ENCODE peak calls at places on chromosomes 5 and 9, in seven cellular contexts. One of them, this sample, is unnamed.
A peak's percentile ranks its signal among the peaks of the same experiment; 100 is the strongest.

GRCh38 chr9:128325629-128326028 is 3.0 kb downstream of the COQ4 start:
- DNase-seq in astrocyte: no peak
- DNase-seq in keratinocyte: no peak
- DNase-seq in mesendoderm: no peak
- DNase-seq in trophoblast cell: no peak
- DNase-seq in hepatocyte: no peak
- DNase-seq in endothelial cell of umbilical vein: no peak
- DNase-seq in this sample: no peak

GRCh38 chr9:73773896-73774295 is 622.2 kb downstream of the ANXA1 start:
- DNase-seq in astrocyte: peak; percentile 10
- DNase-seq in keratinocyte: no peak
- DNase-seq in mesendoderm: no peak
- DNase-seq in trophoblast cell: no peak
- DNase-seq in hepatocyte: no peak
- DNase-seq in endothelial cell of umbilical vein: no peak
- DNase-seq in this sample: no peak

GRCh38 chr5:139657363-139658321 is 9.5 kb downstream of the CXXC5 start:
- DNase-seq in astrocyte: peak; percentile 82
- DNase-seq in keratinocyte: no peak
- DNase-seq in mesendoderm: no peak
- DNase-seq in trophoblast cell: peak; percentile 48
- DNase-seq in hepatocyte: no peak
- DNase-seq in endothelial cell of umbilical vein: no peak
- DNase-seq in this sample: peak; percentile 51

GRCh38 chr9:124780757-124781151 is 3.8 kb downstream of the OLFML2A start:
- DNase-seq in astrocyte: no peak
- DNase-seq in keratinocyte: no peak
- DNase-seq in mesendoderm: no peak
- DNase-seq in trophoblast cell: no peak
- DNase-seq in hepatocyte: no peak
- DNase-seq in endothelial cell of umbilical vein: no peak
- DNase-seq in this sample: no peak

GRCh38 chr5:43000198-43000840 is 39.8 kb downstream of the ANXA2R start:
- DNase-seq in astrocyte: peak; percentile 60
- DNase-seq in keratinocyte: no peak
- DNase-seq in mesendoderm: peak; percentile 81
- DNase-seq in trophoblast cell: peak; percentile 78
- DNase-seq in hepatocyte: peak; percentile 57
- DNase-seq in endothelial cell of umbilical vein: no peak
- DNase-seq in this sample: peak; percentile 69

GRCh38 chr5:141192110-141192725 is at the start of gene PCDHB10:
- DNase-seq in astrocyte: no peak
- DNase-seq in keratinocyte: no peak
- DNase-seq in mesendoderm: peak; percentile 78
- DNase-seq in trophoblast cell: peak; percentile 21
- DNase-seq in hepatocyte: peak; percentile 28
- DNase-seq in endothelial cell of umbilical vein: peak; percentile 43
- DNase-seq in this sample: peak; percentile 19

GRCh38 chr5:39759696-39760095 is 334.9 kb upstream of the DAB2 start:
- DNase-seq in astrocyte: no peak
- DNase-seq in keratinocyte: no peak
- DNase-seq in mesendoderm: no peak
- DNase-seq in trophoblast cell: no peak
- DNase-seq in hepatocyte: no peak
- DNase-seq in endothelial cell of umbilical vein: no peak
- DNase-seq in this sample: no peak

GRCh38 chr9:33024966-33025571 is at the start of gene DNAJA1:
- DNase-seq in astrocyte: peak; percentile 79
- DNase-seq in keratinocyte: no peak
- DNase-seq in mesendoderm: peak; percentile 96
- DNase-seq in trophoblast cell: peak; percentile 98
- DNase-seq in hepatocyte: peak; percentile 98
- DNase-seq in endothelial cell of umbilical vein: peak; percentile 92
- DNase-seq in this sample: peak; percentile 89

GRCh38 chr9:123925820-123926219 is 4.1 kb downstream of the DENND1A start:
- DNase-seq in astrocyte: no peak
- DNase-seq in keratinocyte: no peak
- DNase-seq in mesendoderm: no peak
- DNase-seq in trophoblast cell: peak; percentile 79
- DNase-seq in hepatocyte: no peak
- DNase-seq in endothelial cell of umbilical vein: no peak
- DNase-seq in this sample: no peak

GRCh38 chr5:173527671-173528070 is 88.8 kb downstream of the BOD1 start:
- DNase-seq in astrocyte: no peak
- DNase-seq in keratinocyte: no peak
- DNase-seq in mesendoderm: no peak
- DNase-seq in trophoblast cell: no peak
- DNase-seq in hepatocyte: no peak
- DNase-seq in endothelial cell of umbilical vein: no peak
- DNase-seq in this sample: no peak

GRCh38 chr5:162068412-162068811 is 839 bp downstream of the GABRG2 start:
- DNase-seq in astrocyte: no peak
- DNase-seq in keratinocyte: no peak
- DNase-seq in mesendoderm: peak; percentile 97
- DNase-seq in trophoblast cell: peak; percentile 75
- DNase-seq in hepatocyte: peak; percentile 83
- DNase-seq in endothelial cell of umbilical vein: no peak
- DNase-seq in this sample: peak; percentile 34

GRCh38 chr5:80754900-80755299 is 100.1 kb upstream of the DHFR start:
- DNase-seq in astrocyte: peak; percentile 63
- DNase-seq in keratinocyte: no peak
- DNase-seq in mesendoderm: no peak
- DNase-seq in trophoblast cell: no peak
- DNase-seq in hepatocyte: no peak
- DNase-seq in endothelial cell of umbilical vein: no peak
- DNase-seq in this sample: no peak

GRCh38 chr9:123985869-123986268 is 25.7 kb upstream of the LHX2 start:
- DNase-seq in astrocyte: no peak
- DNase-seq in keratinocyte: no peak
- DNase-seq in mesendoderm: no peak
- DNase-seq in trophoblast cell: no peak
- DNase-seq in hepatocyte: no peak
- DNase-seq in endothelial cell of umbilical vein: no peak
- DNase-seq in this sample: no peak

GRCh38 chr5:61735999-61736398 is 403.9 kb downstream of the ZSWIM6 start:
- DNase-seq in astrocyte: no peak
- DNase-seq in keratinocyte: no peak
- DNase-seq in mesendoderm: no peak
- DNase-seq in trophoblast cell: no peak
- DNase-seq in hepatocyte: no peak
- DNase-seq in endothelial cell of umbilical vein: no peak
- DNase-seq in this sample: no peak

GRCh38 chr5:61737991-61738390 is 405.9 kb downstream of the ZSWIM6 start:
- DNase-seq in astrocyte: no peak
- DNase-seq in keratinocyte: no peak
- DNase-seq in mesendoderm: no peak
- DNase-seq in trophoblast cell: no peak
- DNase-seq in hepatocyte: no peak
- DNase-seq in endothelial cell of umbilical vein: no peak
- DNase-seq in this sample: no peak

GRCh38 chr5:61734966-61735365 is 402.9 kb downstream of the ZSWIM6 start:
- DNase-seq in astrocyte: peak; percentile 4
- DNase-seq in keratinocyte: no peak
- DNase-seq in mesendoderm: no peak
- DNase-seq in trophoblast cell: no peak
- DNase-seq in hepatocyte: no peak
- DNase-seq in endothelial cell of umbilical vein: no peak
- DNase-seq in this sample: no peak

GRCh38 chr5:61734001-61734400 is 401.9 kb downstream of the ZSWIM6 start:
- DNase-seq in astrocyte: no peak
- DNase-seq in keratinocyte: no peak
- DNase-seq in mesendoderm: no peak
- DNase-seq in trophoblast cell: no peak
- DNase-seq in hepatocyte: no peak
- DNase-seq in endothelial cell of umbilical vein: no peak
- DNase-seq in this sample: no peak

GRCh38 chr5:61735531-61735930 is 403.5 kb downstream of the ZSWIM6 start:
- DNase-seq in astrocyte: peak; percentile 4
- DNase-seq in keratinocyte: no peak
- DNase-seq in mesendoderm: no peak
- DNase-seq in trophoblast cell: no peak
- DNase-seq in hepatocyte: no peak
- DNase-seq in endothelial cell of umbilical vein: no peak
- DNase-seq in this sample: no peak
- H3K4me2 ChIP-seq in astrocyte: no peak overlapping the region
- H3K4me2 ChIP-seq in keratinocyte: no peak overlapping the region
- H3K4me2 ChIP-seq in mesendoderm: no peak overlapping the region
- H3K4me2 ChIP-seq in trophoblast cell: no peak overlapping the region
- H3K4me2 ChIP-seq in hepatocyte: no peak overlapping the region
- H3K4me2 ChIP-seq in endothelial cell of umbilical vein: no peak overlapping the region
- H3K4me2 ChIP-seq in this sample: no peak overlapping the region

GRCh38 chr5:53261245-53261644 is 151.7 kb upstream of the MOCS2 start:
- DNase-seq in astrocyte: no peak
- DNase-seq in keratinocyte: no peak
- DNase-seq in mesendoderm: no peak
- DNase-seq in trophoblast cell: no peak
- DNase-seq in hepatocyte: no peak
- DNase-seq in endothelial cell of umbilical vein: no peak
- DNase-seq in this sample: no peak

GRCh38 chr5:53260446-53260845 is 150.9 kb upstream of the MOCS2 start:
- DNase-seq in astrocyte: no peak
- DNase-seq in keratinocyte: no peak
- DNase-seq in mesendoderm: no peak
- DNase-seq in trophoblast cell: no peak
- DNase-seq in hepatocyte: no peak
- DNase-seq in endothelial cell of umbilical vein: no peak
- DNase-seq in this sample: no peak

GRCh38 chr5:53259176-53259575 is 149.6 kb upstream of the MOCS2 start:
- DNase-seq in astrocyte: no peak
- DNase-seq in keratinocyte: no peak
- DNase-seq in mesendoderm: no peak
- DNase-seq in trophoblast cell: no peak
- DNase-seq in hepatocyte: no peak
- DNase-seq in endothelial cell of umbilical vein: no peak
- DNase-seq in this sample: no peak

GRCh38 chr5:53256746-53257145 is 147.2 kb upstream of the MOCS2 start:
- DNase-seq in astrocyte: peak; percentile 97
- DNase-seq in keratinocyte: peak; percentile 64
- DNase-seq in mesendoderm: no peak
- DNase-seq in trophoblast cell: peak; percentile 96
- DNase-seq in hepatocyte: peak; percentile 28
- DNase-seq in endothelial cell of umbilical vein: no peak
- DNase-seq in this sample: peak; percentile 14

GRCh38 chr5:53257806-53258373 is 148.3 kb upstream of the MOCS2 start:
- DNase-seq in astrocyte: peak; percentile 35
- DNase-seq in keratinocyte: peak; percentile 99
- DNase-seq in mesendoderm: peak; percentile 3
- DNase-seq in trophoblast cell: peak; percentile 78
- DNase-seq in hepatocyte: no peak
- DNase-seq in endothelial cell of umbilical vein: no peak
- DNase-seq in this sample: no peak
- H3K4me3 ChIP-seq in astrocyte: no peak overlapping the region
- H3K4me3 ChIP-seq in keratinocyte: no peak overlapping the region
- H3K4me3 ChIP-seq in mesendoderm: no peak overlapping the region
- H3K4me3 ChIP-seq in trophoblast cell: no peak overlapping the region
- H3K4me3 ChIP-seq in hepatocyte: no peak overlapping the region
- H3K4me3 ChIP-seq in endothelial cell of umbilical vein: no peak overlapping the region
- H3K4me3 ChIP-seq in this sample: no peak overlapping the region

GRCh38 chr9:35510745-35511428 is 21.0 kb downstream of the RUSC2 start:
- DNase-seq in astrocyte: peak; percentile 97
- DNase-seq in keratinocyte: no peak
- DNase-seq in mesendoderm: peak; percentile 69
- DNase-seq in trophoblast cell: peak; percentile 91
- DNase-seq in hepatocyte: peak; percentile 88
- DNase-seq in endothelial cell of umbilical vein: peak; percentile 88
- DNase-seq in this sample: peak; percentile 51

GRCh38 chr9:35510366-35510744 is 20.4 kb downstream of the RUSC2 start:
- DNase-seq in astrocyte: no peak
- DNase-seq in keratinocyte: no peak
- DNase-seq in mesendoderm: no peak
- DNase-seq in trophoblast cell: no peak
- DNase-seq in hepatocyte: no peak
- DNase-seq in endothelial cell of umbilical vein: no peak
- DNase-seq in this sample: no peak

GRCh38 chr9:35515766-35516165 is 25.9 kb downstream of the RUSC2 start:
- DNase-seq in astrocyte: no peak
- DNase-seq in keratinocyte: no peak
- DNase-seq in mesendoderm: peak; percentile 39
- DNase-seq in trophoblast cell: peak; percentile 87
- DNase-seq in hepatocyte: no peak
- DNase-seq in endothelial cell of umbilical vein: no peak
- DNase-seq in this sample: peak; percentile 31

GRCh38 chr9:35508069-35508468 is 18.2 kb downstream of the RUSC2 start:
- DNase-seq in astrocyte: peak; percentile 53
- DNase-seq in keratinocyte: no peak
- DNase-seq in mesendoderm: no peak
- DNase-seq in trophoblast cell: no peak
- DNase-seq in hepatocyte: no peak
- DNase-seq in endothelial cell of umbilical vein: no peak
- DNase-seq in this sample: no peak

DNA sequence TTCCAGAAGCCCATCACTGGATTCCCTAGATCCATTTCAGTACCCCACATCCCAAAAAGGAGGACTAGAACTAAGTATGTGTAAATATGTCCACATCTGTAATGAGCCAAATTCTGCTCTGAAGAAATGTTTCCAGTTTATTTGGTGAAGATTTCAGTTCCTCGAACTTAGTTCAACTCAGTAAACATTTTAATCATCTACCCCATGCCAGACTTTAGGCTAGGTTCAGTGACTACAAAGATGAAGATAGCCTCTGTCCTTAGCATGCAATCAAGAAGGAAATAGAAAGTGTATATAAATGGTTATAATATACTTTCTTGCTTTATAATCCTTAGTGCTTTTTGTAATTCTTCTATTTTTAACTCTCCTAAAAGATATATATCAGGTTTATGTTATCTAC is 21.5 kb downstream of the RUSC2 start:
- DNase-seq in astrocyte: no peak
- DNase-seq in keratinocyte: no peak
- DNase-seq in mesendoderm: no peak
- DNase-seq in trophoblast cell: no peak
- DNase-seq in hepatocyte: no peak
- DNase-seq in endothelial cell of umbilical vein: no peak
- DNase-seq in this sample: no peak
- H3K4me1 ChIP-seq in astrocyte: peaks cover 41% of the 10 kb centered on the region
- H3K4me1 ChIP-seq in keratinocyte: peaks cover 26% of the 10 kb centered on the region
- H3K4me1 ChIP-seq in mesendoderm: peaks cover 4% of the 10 kb centered on the region
- H3K4me1 ChIP-seq in trophoblast cell: peaks cover 12% of the 10 kb centered on the region
- H3K4me1 ChIP-seq in hepatocyte: peaks cover 20% of the 10 kb centered on the region
- H3K4me1 ChIP-seq in endothelial cell of umbilical vein: peaks cover 42% of the 10 kb centered on the region
- H3K4me1 ChIP-seq in this sample: peaks cover 55% of the 10 kb centered on the region

GRCh38 chr5:33322632-33323031 is 118.1 kb upstream of the TARS1 start:
- DNase-seq in astrocyte: no peak
- DNase-seq in keratinocyte: no peak
- DNase-seq in mesendoderm: no peak
- DNase-seq in trophoblast cell: no peak
- DNase-seq in hepatocyte: no peak
- DNase-seq in endothelial cell of umbilical vein: no peak
- DNase-seq in this sample: no peak
- H3K4me2 ChIP-seq in astrocyte: no peak overlapping the region
- H3K4me2 ChIP-seq in keratinocyte: no peak overlapping the region
- H3K4me2 ChIP-seq in mesendoderm: no peak overlapping the region
- H3K4me2 ChIP-seq in trophoblast cell: no peak overlapping the region
- H3K4me2 ChIP-seq in hepatocyte: no peak overlapping the region
- H3K4me2 ChIP-seq in endothelial cell of umbilical vein: no peak overlapping the region
- H3K4me2 ChIP-seq in this sample: no peak overlapping the region

GRCh38 chr5:142826741-142827492 is 56.7 kb downstream of the ARHGAP26 start:
- DNase-seq in astrocyte: peak; percentile 78
- DNase-seq in keratinocyte: peak; percentile 36
- DNase-seq in mesendoderm: no peak
- DNase-seq in trophoblast cell: peak; percentile 79
- DNase-seq in hepatocyte: no peak
- DNase-seq in endothelial cell of umbilical vein: peak; percentile 91
- DNase-seq in this sample: peak; percentile 90
- H3K4me3 ChIP-seq in astrocyte: peak overlapping the region; percentile 28
- H3K4me3 ChIP-seq in keratinocyte: no peak overlapping the region
- H3K4me3 ChIP-seq in mesendoderm: no peak overlapping the region
- H3K4me3 ChIP-seq in trophoblast cell: no peak overlapping the region
- H3K4me3 ChIP-seq in hepatocyte: no peak overlapping the region
- H3K4me3 ChIP-seq in endothelial cell of umbilical vein: no peak overlapping the region
- H3K4me3 ChIP-seq in this sample: peak overlapping the region; percentile 13

GRCh38 chr9:93461810-93462209 is 8.4 kb upstream of the FAM120AOS start:
- DNase-seq in astrocyte: no peak
- DNase-seq in keratinocyte: no peak
- DNase-seq in mesendoderm: no peak
- DNase-seq in trophoblast cell: no peak
- DNase-seq in hepatocyte: no peak
- DNase-seq in endothelial cell of umbilical vein: no peak
- DNase-seq in this sample: no peak
- H3K4me1 ChIP-seq in astrocyte: peaks cover 4% of the 10 kb centered on the region
- H3K4me1 ChIP-seq in keratinocyte: peaks cover 27% of the 10 kb centered on the region
- H3K4me1 ChIP-seq in mesendoderm: peaks cover 10% of the 10 kb centered on the region
- H3K4me1 ChIP-seq in trophoblast cell: peaks cover 2% of the 10 kb centered on the region
- H3K4me1 ChIP-seq in hepatocyte: peaks cover 19% of the 10 kb centered on the region
- H3K4me1 ChIP-seq in endothelial cell of umbilical vein: peaks cover 13% of the 10 kb centered on the region
- H3K4me1 ChIP-seq in this sample: peaks cover 4% of the 10 kb centered on the region

This sample was measured in PC-9.